ENCODE peak calls at places on chromosomes 2 and 18, in four cellular contexts. S is K562, U is H1, N is A549. E is an unnamed sample.

GRCh38 chr2:68362069-68362468 is 3.0 kb upstream of the PLEK start:
- DNase-seq in S (peak; percentile 88), U (peak; percentile 76), N (peak; percentile 65), E (peak; percentile 93)

GRCh38 chr2:112712903-112713584 is 7.8 kb upstream of the NT5DC4 start:
- DNase-seq in S (peak; percentile 73), U (peak; percentile 42), N (no peak), E (peak; percentile 55)

GRCh38 chr2:84880645-84881521 is at the start of gene TRABD2A:
- DNase-seq in S (peak; percentile 60), U (peak; percentile 84), N (no peak), E (peak; percentile 47)

GRCh38 chr2:190043441-190043840 is 19.1 kb downstream of the MSTN start:
- DNase-seq in S (no peak), U (no peak), N (no peak), E (no peak)

GRCh38 chr2:96533292-96534073 is 3.1 kb upstream of the ARID5A start:
- DNase-seq in S (no peak), U (no peak), N (no peak), E (peak; percentile 56)

GRCh38 chr18:56086176-56086575 is 498.2 kb upstream of the TCF4 start:
- DNase-seq in S (no peak), U (no peak), N (no peak), E (no peak)

GRCh38 chr2:79876430-79876829 is 363.6 kb downstream of the CTNNA2 start:
- DNase-seq in S (no peak), U (no peak), N (no peak), E (peak; percentile 28)

GRCh38 chr2:19574788-19575260 is 216.4 kb upstream of the OSR1 start:
- DNase-seq in S (no peak), U (no peak), N (no peak), E (no peak)

GRCh38 chr2:158045362-158045761 is 56.3 kb upstream of the UPP2 start:
- DNase-seq in S (no peak), U (no peak), N (no peak), E (peak; percentile 24)

GRCh38 chr18:34153711-34154110 is 71.0 kb downstream of the NOL4 start:
- DNase-seq in S (no peak), U (no peak), N (no peak), E (peak; percentile 32)

GRCh38 chr2:24832526-24832925 is 39.3 kb downstream of the CENPO start:
- DNase-seq in S (no peak), U (no peak), N (no peak), E (no peak)

GRCh38 chr18:9380571-9381390 is 46.2 kb downstream of the TWSG1 start:
- DNase-seq in S (no peak), U (no peak), N (no peak), E (no peak)

GRCh38 chr18:46332286-46332801 is 228.2 kb downstream of the HAUS1 start:
- DNase-seq in S (no peak), U (no peak), N (no peak), E (no peak)

GRCh38 chr2:65658871-65659270 is 226.5 kb upstream of the SPRED2 start:
- DNase-seq in S (no peak), U (no peak), N (no peak), E (no peak)

GRCh38 chr2:60868589-60869273 is 12.6 kb upstream of the REL start:
- DNase-seq in S (no peak), U (no peak), N (no peak), E (no peak)

GRCh38 chr2:191845248-191845715 is 1.6 kb downstream of the CAVIN2 start:
- DNase-seq in S (peak; percentile 16), U (no peak), N (no peak), E (no peak)

GRCh38 chr2:105502625-105503334 is 103.9 kb upstream of the FHL2 start:
- DNase-seq in S (no peak), U (no peak), N (no peak), E (no peak)

GRCh38 chr2:190755796-190756415 is 107.0 kb downstream of the NAB1 start:
- DNase-seq in S (no peak), U (no peak), N (no peak), E (peak; percentile 14)

GRCh38 chr2:45888167-45888566 is 236.7 kb downstream of the PRKCE start:
- DNase-seq in S (no peak), U (no peak), N (no peak), E (peak; percentile 70)

GRCh38 chr18:36179562-36180334 is 7.5 kb upstream of the MOCOS start:
- DNase-seq in S (no peak), U (no peak), N (no peak), E (no peak)

GRCh38 chr2:7672027-7672684 is 754.9 kb downstream of the RNF144A start:
- DNase-seq in S (peak; percentile 62), U (peak; percentile 96), N (peak; percentile 13), E (peak; percentile 60)

GRCh38 chr2:42171396-42171971 is 2.3 kb downstream of the EML4 start:
- DNase-seq in S (no peak), U (no peak), N (no peak), E (peak; percentile 56)

GRCh38 chr18:27413495-27414401 is 228.6 kb upstream of the CHST9 start:
- DNase-seq in S (no peak), U (no peak), N (no peak), E (no peak)

GRCh38 chr2:56168163-56168562 is 15.6 kb upstream of the CCDC85A start:
- DNase-seq in S (no peak), U (no peak), N (no peak), E (no peak)

GRCh38 chr2:70553584-70554337 is at the start of gene TGFA:
- DNase-seq in S (peak; percentile 61), U (peak; percentile 88), N (peak; percentile 68), E (peak; percentile 91)

GRCh38 chr2:176161817-176162626 is 4.9 kb downstream of the HOXD3 start:
- DNase-seq in S (no peak), U (no peak), N (no peak), E (no peak)

GRCh38 chr2:149291881-149292280 is 38.5 kb upstream of the LYPD6 start:
- DNase-seq in S (no peak), U (no peak), N (no peak), E (no peak)

GRCh38 chr2:120729410-120730052 is 6.1 kb upstream of the GLI2 start:
- DNase-seq in S (no peak), U (no peak), N (peak; percentile 66), E (no peak)

GRCh38 chr18:58538604-58539386 is 90.1 kb downstream of the ALPK2 start:
- DNase-seq in S (no peak), U (no peak), N (no peak), E (peak; percentile 7)

GRCh38 chr2:58235988-58236387 is 5.1 kb downstream of the FANCL start:
- DNase-seq in S (no peak), U (no peak), N (no peak), E (no peak)

GRCh38 chr18:76764296-76764901 is 58.0 kb upstream of the ZNF236 start:
- DNase-seq in S (no peak), U (no peak), N (no peak), E (no peak)

GRCh38 chr2:228927028-228928010 is 343.8 kb downstream of the PID1 start:
- DNase-seq in S (no peak), U (no peak), N (no peak), E (no peak)

GRCh38 chr2:21664083-21664482 is 540.3 kb downstream of the TDRD15 start:
- DNase-seq in S (no peak), U (no peak), N (no peak), E (no peak)

GRCh38 chr2:96115631-96116423 is 544 bp downstream of the ADRA2B start:
- DNase-seq in S (no peak), U (no peak), N (no peak), E (no peak)

GRCh38 chr18:13136689-13137040 is 81.9 kb upstream of the LDLRAD4 start:
- DNase-seq in S (no peak), U (peak; percentile 58), N (no peak), E (peak; percentile 62)

DNA sequence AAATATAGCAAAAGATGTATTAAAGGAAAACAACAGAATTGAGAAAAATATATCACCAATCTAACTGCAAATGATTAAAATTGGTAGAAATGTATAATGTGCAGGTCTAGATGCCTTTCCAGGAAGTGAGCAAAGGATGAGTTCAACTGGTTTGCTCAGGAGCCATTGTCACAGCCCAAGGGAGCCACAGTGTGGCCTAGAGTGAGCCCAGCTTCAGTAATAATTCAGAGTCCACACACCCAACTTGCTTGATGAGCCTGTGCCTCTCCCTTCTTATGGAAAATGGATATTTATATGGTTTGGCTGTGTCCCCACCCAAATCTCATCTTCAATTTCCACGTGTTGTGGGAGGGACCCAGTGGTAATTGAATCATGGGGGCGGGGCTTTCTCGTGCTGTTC is 92.2 kb upstream of the ASAP2 start:
- DNase-seq in S (no peak), U (no peak), N (no peak), E (peak; percentile 10)
- TF ChIP-seq CTCF in S (no peak), U (no peak), N (no peak), E (no peak)

GRCh38 chr2:237707859-237708398 is 80.5 kb downstream of the LRRFIP1 start:
- DNase-seq in S (no peak), U (no peak), N (no peak), E (no peak)
- TF ChIP-seq MAX in S (no peak), U (no peak), N (no peak), E (no peak)

GRCh38 chr2:173964565-173965371 is 405 bp downstream of the SP3 start:
- DNase-seq in S (peak; percentile 85), U (peak; percentile 78), N (no peak), E (peak; percentile 94)
- TF ChIP-seq POLR2A in S (peak; percentile 84), U (peak; percentile 72), N (peak; percentile 83), E (peak; percentile 64)

GRCh38 chr2:31823558-31823957 is 187.2 kb downstream of the MEMO1 start:
- DNase-seq in S (no peak), U (no peak), N (no peak), E (no peak)

GRCh38 chr2:31822587-31822986 is 188.2 kb downstream of the MEMO1 start:
- DNase-seq in S (no peak), U (no peak), N (no peak), E (no peak)
- TF ChIP-seq CTCF in S (peak; percentile 37), U (peak; percentile 14), N (no peak), E (no peak)

GRCh38 chr2:111209045-111209514 is 88.4 kb downstream of the BCL2L11 start:
- DNase-seq in S (no peak), U (no peak), N (no peak), E (peak; percentile 29)
- TF ChIP-seq MAX in S (no peak), U (no peak), N (no peak), E (no peak)

GRCh38 chr2:10885479-10885863 is 26.3 kb upstream of the KCNF1 start:
- DNase-seq in S (no peak), U (no peak), N (no peak), E (no peak)
- TF ChIP-seq POLR2A in S (no peak), U (no peak), N (no peak), E (no peak)

GRCh38 chr2:73907840-73908452 is 15.1 kb downstream of the ACTG2 start:
- DNase-seq in S (peak; percentile 27), U (peak; percentile 64), N (no peak), E (peak; percentile 75)
- TF ChIP-seq CTCF in S (peak; percentile 69), U (peak; percentile 81), N (no peak), E (peak; percentile 72)

E was measured in NB4.